ENCODE peak calls at places on chromosomes 2 and 18, in nine cellular contexts. D is CD4-positive, alpha-beta T cell; N is CD4-positive, alpha-beta memory T cell; C is mucosa of descending colon; I is left lung; X is suprapubic skin; V is fibroblast of lung; K is IMR-90; A is neural progenitor cell. B is an unnamed sample. For H3K9me3, the result is how much of the 10 kb centered on the place peaks cover.

GRCh38 chr2:232981356-232981755 is 31.7 kb downstream of the NGEF start:
- DNase-seq in I (no peak), X (no peak), V (no peak), A (no peak), D (no peak), K (no peak), N (no peak), C (peak), B (no peak)

GRCh38 chr2:225037374-225038075 is 4.7 kb downstream of the DOCK10 start:
- DNase-seq in K (peak), D (no peak), A (no peak), C (no peak), X (no peak), N (no peak), V (peak), I (no peak), B (no peak)

GRCh38 chr2:45886229-45886663 is 234.8 kb downstream of the PRKCE start:
- DNase-seq in N (no peak), A (no peak), I (no peak), K (no peak), V (no peak), X (no peak), D (no peak), C (no peak), B (no peak)

GRCh38 chr2:27737676-27738348 is 33.7 kb upstream of the MRPL33 start:
- DNase-seq in N (no peak), I (no peak), K (peak), C (no peak), V (peak), A (no peak), X (no peak), D (no peak), B (no peak)

GRCh38 chr2:220227272-220227920 is 600.0 kb downstream of the SLC4A3 start:
- DNase-seq in D (no peak), N (no peak), A (no peak), I (no peak), C (no peak), K (peak), V (peak), X (no peak), B (no peak)

GRCh38 chr2:184596819-184597411 is 1.4 kb upstream of the ZNF804A start:
- DNase-seq in X (no peak), A (peak), D (no peak), K (peak), I (no peak), N (no peak), V (peak), C (no peak), B (no peak)

GRCh38 chr2:10161961-10162441 is 39.5 kb downstream of the RRM2 start:
- DNase-seq in D (no peak), K (no peak), V (no peak), X (no peak), N (no peak), I (no peak), C (peak), A (no peak), B (no peak)

GRCh38 chr2:145598434-145598833 is 1078.5 kb upstream of the ZEB2 start:
- DNase-seq in A (no peak), I (no peak), V (peak), D (no peak), N (no peak), K (peak), X (no peak), C (no peak), B (no peak)

GRCh38 chr2:220782609-220783113 is 789.4 kb downstream of the EPHA4 start:
- DNase-seq in I (no peak), A (no peak), D (no peak), X (no peak), V (no peak), K (no peak), C (no peak), N (no peak), B (no peak)

GRCh38 chr2:1539441-1539840 is 126.2 kb downstream of the TPO start:
- DNase-seq in K (no peak), C (no peak), I (peak), V (no peak), D (no peak), X (no peak), A (no peak), N (no peak), B (no peak)

GRCh38 chr2:111227716-111228141 is 107.0 kb downstream of the BCL2L11 start:
- DNase-seq in D (no peak), X (no peak), K (peak), I (no peak), V (peak), N (no peak), A (peak), C (no peak), B (no peak)

GRCh38 chr2:54665436-54665856 is 58.0 kb upstream of the EML6 start:
- DNase-seq in I (no peak), N (peak), V (peak), K (peak), X (no peak), C (peak), D (no peak), A (peak), B (no peak)

GRCh38 chr2:79887747-79888374 is 375.0 kb downstream of the CTNNA2 start:
- DNase-seq in X (no peak), A (peak), D (no peak), I (no peak), K (peak), V (peak), C (peak), N (no peak), B (no peak)

GRCh38 chr18:79799619-79800352 is 2.0 kb downstream of the KCNG2 start:
- DNase-seq in V (no peak), I (no peak), D (peak), A (no peak), K (no peak), X (no peak), N (no peak), C (no peak), B (no peak)

GRCh38 chr2:86038291-86039081 is 67.2 kb downstream of the POLR1A start:
- DNase-seq in X (peak), D (peak), K (no peak), C (peak), I (peak), A (no peak), V (peak), N (peak), B (peak)

GRCh38 chr2:231132126-231132525 is 7.3 kb upstream of the HTR2B start:
- DNase-seq in X (no peak), A (no peak), C (no peak), I (no peak), D (no peak), V (peak), N (no peak), K (peak), B (no peak)

GRCh38 chr2:11811036-11811654 is 64.7 kb downstream of the LPIN1 start:
- DNase-seq in A (no peak), D (no peak), N (no peak), X (no peak), V (no peak), I (no peak), K (no peak), C (no peak), B (no peak)

GRCh38 chr18:55280515-55280914 is 307.5 kb downstream of the TCF4 start:
- DNase-seq in N (no peak), A (no peak), V (peak), C (no peak), D (no peak), X (no peak), I (no peak), K (peak), B (no peak)

GRCh38 chr2:232207174-232207573 is 171.4 kb upstream of the ALPP start:
- DNase-seq in A (no peak), K (no peak), D (no peak), N (no peak), V (no peak), X (no peak), I (no peak), C (no peak), B (no peak)

GRCh38 chr2:68272246-68272987 is 20.1 kb upstream of the PPP3R1 start:
- DNase-seq in C (no peak), X (no peak), V (no peak), D (no peak), N (no peak), A (no peak), I (no peak), K (no peak), B (no peak)

GRCh38 chr2:44768438-44769236 is 172.9 kb upstream of the SIX3 start:
- DNase-seq in D (no peak), I (no peak), N (no peak), K (no peak), A (peak), X (no peak), C (no peak), V (no peak), B (no peak)

GRCh38 chr2:190415251-190415650 is 7.1 kb downstream of the MFSD6 start:
- DNase-seq in D (no peak), A (no peak), C (no peak), K (no peak), I (no peak), V (no peak), X (no peak), N (no peak), B (no peak)

GRCh38 chr18:11669271-11669947 is 19.7 kb upstream of the GNAL start:
- DNase-seq in C (no peak), X (no peak), K (no peak), D (no peak), A (no peak), N (no peak), I (no peak), V (no peak), B (no peak)

GRCh38 chr2:1591978-1592907 is 152.1 kb downstream of the PXDN start:
- DNase-seq in X (no peak), K (peak), D (no peak), V (peak), C (peak), A (peak), N (no peak), I (peak), B (no peak)

GRCh38 chr2:125037135-125037653 is 1012.1 kb downstream of the CNTNAP5 start:
- DNase-seq in X (no peak), A (no peak), V (no peak), C (no peak), K (no peak), N (no peak), D (no peak), I (no peak), B (no peak)

DNA sequence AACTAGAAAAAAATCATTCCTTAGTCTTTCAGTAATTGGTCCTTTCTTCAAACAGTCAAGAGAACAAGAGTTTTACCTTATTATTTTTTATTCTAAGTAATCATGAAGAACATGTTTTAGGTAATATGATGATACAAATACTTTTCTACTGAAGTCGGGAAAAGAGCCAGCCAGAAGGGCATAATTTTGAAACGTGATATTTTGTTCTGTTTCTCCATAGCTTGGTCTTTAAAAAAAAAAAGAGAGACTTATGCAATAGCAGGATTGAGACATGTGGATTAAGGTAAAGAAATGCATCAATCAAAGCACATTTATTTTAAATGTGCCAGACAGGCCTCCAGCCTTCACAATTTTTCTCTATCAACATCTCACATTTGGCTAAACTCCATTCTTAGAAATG is 1016.8 kb downstream of the CNTNAP5 start:
- DNase-seq in N (no peak), A (no peak), I (no peak), X (no peak), V (no peak), C (no peak), D (no peak), K (no peak), B (no peak)
- H3K9me3 ChIP-seq in N (under half), A (under half), I (under half), X (under half), V (under half), C (under half), D (under half), K (under half), B (under half)

DNA sequence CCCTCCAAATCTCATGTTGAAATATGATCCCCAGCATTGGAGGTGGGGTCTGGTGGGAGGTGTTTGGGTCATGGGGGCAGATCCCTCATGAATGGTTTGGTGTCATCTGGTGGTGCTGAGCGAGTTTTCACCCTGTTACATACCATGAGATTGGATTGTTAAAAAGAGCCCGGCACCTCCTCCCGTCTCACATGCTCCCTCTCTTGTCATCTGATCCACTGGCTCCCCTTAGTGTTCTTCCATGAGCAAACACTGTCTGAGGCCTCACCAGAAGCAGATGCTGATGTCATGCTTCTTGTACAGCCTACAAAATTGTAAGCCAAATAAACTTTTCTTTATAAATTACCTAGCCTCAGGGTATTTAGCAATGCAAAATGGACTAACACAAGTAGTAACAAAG is 405.0 kb upstream of the SLC39A10 start:
- DNase-seq in I (no peak), V (no peak), A (peak), D (no peak), C (no peak), N (no peak), K (no peak), X (no peak), B (no peak)
- H3K9me3 ChIP-seq in I (under half), V (under half), A (under half), D (under half), C (under half), N (under half), K (under half), X (under half), B (under half)

GRCh38 chr2:239472220-239472775 is 71.5 kb upstream of the HDAC4 start:
- DNase-seq in V (no peak), N (no peak), C (no peak), D (peak), I (peak), A (no peak), X (peak), K (no peak), B (no peak)
- H3K9me3 ChIP-seq in V (under half), N (under half), C (under half), D (under half), I (under half), A (under half), X (under half), K (under half), B (under half)

GRCh38 chr2:168602846-168603406 is 146.9 kb downstream of the CERS6 start:
- DNase-seq in C (no peak), K (no peak), X (no peak), D (no peak), A (no peak), V (no peak), N (no peak), I (no peak), B (no peak)

GRCh38 chr2:168601739-168602138 is 145.7 kb downstream of the CERS6 start:
- DNase-seq in X (no peak), D (no peak), V (no peak), C (no peak), A (no peak), I (no peak), N (no peak), K (no peak), B (no peak)

GRCh38 chr2:168600970-168601369 is 144.9 kb downstream of the CERS6 start:
- DNase-seq in A (no peak), X (no peak), K (no peak), V (no peak), D (no peak), I (no peak), C (no peak), N (no peak), B (no peak)

GRCh38 chr2:168603439-168603961 is 147.4 kb downstream of the CERS6 start:
- DNase-seq in X (no peak), N (no peak), C (no peak), V (peak), I (no peak), D (no peak), A (no peak), K (peak), B (no peak)

GRCh38 chr2:168604252-168604651 is 148.2 kb downstream of the CERS6 start:
- DNase-seq in K (no peak), X (no peak), C (no peak), D (no peak), I (no peak), A (no peak), V (peak), N (no peak), B (no peak)
- H3K9me3 ChIP-seq in K (under half), X (under half), C (under half), D (under half), I (under half), A (under half), V (under half), N (under half), B (under half)

GRCh38 chr2:132804045-132804444 is 134.0 kb upstream of the LYPD1 start:
- DNase-seq in K (peak), C (no peak), N (no peak), X (no peak), A (no peak), V (peak), I (no peak), D (no peak), B (no peak)
- H3K9me3 ChIP-seq in K (under half), C (under half), N (under half), X (under half), A (under half), V (under half), I (under half), D (under half), B (under half)

GRCh38 chr2:8510519-8510918 is 171.3 kb upstream of the ID2 start:
- DNase-seq in N (no peak), V (no peak), A (no peak), X (peak), D (no peak), C (no peak), I (peak), K (no peak), B (no peak)
- H3K9me3 ChIP-seq in N (under half), V (under half), A (under half), X (under half), D (under half), C (under half), I (under half), K (under half), B (under half)

GRCh38 chr18:72128649-72129048 is 415.5 kb downstream of the CBLN2 start:
- DNase-seq in N (no peak), A (no peak), V (no peak), K (no peak), C (no peak), X (no peak), D (no peak), I (no peak), B (no peak)
- H3K9me3 ChIP-seq in N (under half), A (under half), V (under half), K (under half), C (under half), X (under half), D (under half), I (under half), B (under half)

GRCh38 chr18:78085241-78086185 is 835.9 kb downstream of the GALR1 start:
- DNase-seq in K (no peak), V (no peak), D (no peak), A (no peak), C (no peak), I (no peak), N (no peak), X (no peak), B (no peak)
- H3K9me3 ChIP-seq in K (half or more), V (under half), D (under half), A (under half), C (under half), I (under half), N (under half), X (under half), B (under half)

GRCh38 chr18:13676499-13676898 is 49.9 kb downstream of the FAM210A start:
- DNase-seq in I (no peak), A (no peak), X (no peak), K (no peak), C (no peak), V (no peak), D (no peak), N (no peak), B (no peak)

GRCh38 chr18:13680612-13681011 is 45.7 kb downstream of the FAM210A start:
- DNase-seq in X (no peak), A (peak), N (no peak), I (no peak), D (no peak), V (no peak), C (peak), K (no peak), B (no peak)

GRCh38 chr18:13684546-13684945 is 41.8 kb downstream of the FAM210A start:
- DNase-seq in C (no peak), X (no peak), N (no peak), D (no peak), I (no peak), K (no peak), A (no peak), V (no peak), B (no peak)

GRCh38 chr18:13681701-13682100 is 44.7 kb downstream of the FAM210A start:
- DNase-seq in X (no peak), A (no peak), N (no peak), I (no peak), V (no peak), D (no peak), C (no peak), K (no peak), B (no peak)
- H3K9me3 ChIP-seq in X (under half), A (under half), N (under half), I (under half), V (under half), D (under half), C (under half), K (under half), B (under half)